ENCODE peak calls at places on chromosomes 3 and 15, in four cellular contexts. I is mesendoderm, G is H1, D is MCF 10A. K is an unnamed sample.
A peak's percentile ranks its signal among the peaks of the same experiment; 100 is the strongest.

GRCh38 chr3:36957072-36957471 is 12.2 kb upstream of the TRANK1 start:
- DNase-seq in I (peak; percentile 71), G (peak; percentile 65), D (no peak), K (no peak)

GRCh38 chr3:61967937-61968336 is 405.4 kb downstream of the FEZF2 start:
- DNase-seq in I (no peak), G (no peak), D (no peak), K (no peak)

GRCh38 chr15:67832031-67832551 is 6.8 kb downstream of the SKOR1 start:
- DNase-seq in I (peak; percentile 80), G (peak; percentile 57), D (peak; percentile 53), K (no peak)

GRCh38 chr15:70113304-70113700 is 15.6 kb upstream of the TLE3 start:
- DNase-seq in I (no peak), G (no peak), D (no peak), K (no peak)

GRCh38 chr15:66216806-66217205 is 36.7 kb downstream of the MEGF11 start:
- DNase-seq in I (no peak), G (no peak), D (no peak), K (no peak)

GRCh38 chr15:60096157-60096556 is 92.0 kb downstream of the FOXB1 start:
- DNase-seq in I (no peak), G (no peak), D (no peak), K (no peak)

GRCh38 chr3:79461129-79461792 is 306.5 kb downstream of the ROBO1 start:
- DNase-seq in I (no peak), G (no peak), D (no peak), K (no peak)

GRCh38 chr15:41840092-41840491 is 1.4 kb downstream of the PLA2G4B start:
- DNase-seq in I (no peak), G (no peak), D (no peak), K (no peak)

GRCh38 chr15:60649845-60650548 is 171.1 kb upstream of the ICE2 start:
- DNase-seq in I (peak; percentile 71), G (no peak), D (no peak), K (no peak)

GRCh38 chr15:64426845-64427465 is 33.4 kb upstream of the ZNF609 start:
- DNase-seq in I (peak; percentile 10), G (no peak), D (peak; percentile 35), K (no peak)

GRCh38 chr3:48504051-48504946 is at the start of gene SHISA5:
- DNase-seq in I (peak; percentile 61), G (no peak), D (peak; percentile 69), K (no peak)

GRCh38 chr3:148601766-148602685 is 95.7 kb upstream of the AGTR1 start:
- DNase-seq in I (no peak), G (no peak), D (no peak), K (no peak)

GRCh38 chr15:99427668-99428361 is 138.0 kb upstream of the MEF2A start:
- DNase-seq in I (no peak), G (no peak), D (no peak), K (no peak)

GRCh38 chr3:117306299-117306698 is 596.7 kb downstream of the TUSC7 start:
- DNase-seq in I (no peak), G (no peak), D (no peak), K (no peak)

GRCh38 chr3:194688207-194688711 is 2.6 kb downstream of the FAM43A start:
- DNase-seq in I (peak; percentile 86), G (no peak), D (no peak), K (no peak)

GRCh38 chr15:40702077-40702476 is 7.1 kb downstream of the RAD51 start:
- DNase-seq in I (peak; percentile 16), G (no peak), D (no peak), K (no peak)

GRCh38 chr3:71724584-71725278 is 471 bp downstream of the EIF4E3 start:
- DNase-seq in I (no peak), G (peak; percentile 67), D (peak; percentile 17), K (no peak)